ENCODE peak calls at places on chromosomes 16 and 17, in six cellular contexts. N is CD8-positive, alpha-beta T cell; P is dorsolateral prefrontal cortex; C is GM23338; Q is Peyer's patch; A is tibial artery. D is an unnamed sample.
A peak's percentile ranks its signal among the peaks of the same experiment; 100 is the strongest.

GRCh38 chr17:20925091-20925490 is 117.7 kb downstream of the USP22 start:
- DNase-seq in N (no peak), P (no peak), C (no peak), Q (no peak), A (no peak), D (no peak)

GRCh38 chr17:78645421-78646295 is 68.5 kb upstream of the DNAH17 start:
- DNase-seq in N (no peak), P (peak; percentile 41), C (peak; percentile 20), Q (peak; percentile 83), A (peak; percentile 78), D (peak; percentile 54)

GRCh38 chr16:57592591-57593003 is 35.8 kb upstream of the ADGRG1 start:
- DNase-seq in N (peak; percentile 57), P (no peak), C (no peak), Q (peak; percentile 50), A (no peak), D (peak; percentile 77)

GRCh38 chr17:68433911-68434503 is 23.3 kb downstream of the WIPI1 start:
- DNase-seq in N (no peak), P (peak; percentile 53), C (no peak), Q (no peak), A (no peak), D (no peak)

GRCh38 chr16:27867122-27868110 is 196.1 kb downstream of the GSG1L start:
- DNase-seq in N (no peak), P (peak; percentile 53), C (peak; percentile 92), Q (peak; percentile 17), A (peak; percentile 23), D (peak; percentile 45)

GRCh38 chr16:56774009-56774408 is 44.1 kb downstream of the NUP93 start:
- DNase-seq in N (no peak), P (no peak), C (no peak), Q (no peak), A (no peak), D (no peak)

GRCh38 chr17:76868669-76869208 is 535 bp downstream of the MGAT5B start:
- DNase-seq in N (no peak), P (no peak), C (peak; percentile 50), Q (no peak), A (no peak), D (no peak)

GRCh38 chr17:7132511-7133094 is 18.0 kb upstream of the ASGR2 start:
- DNase-seq in N (peak; percentile 28), P (no peak), C (peak; percentile 96), Q (peak; percentile 49), A (no peak), D (peak; percentile 75)

GRCh38 chr17:79732804-79733691 is 2.3 kb downstream of the ENPP7 start:
- DNase-seq in N (no peak), P (no peak), C (no peak), Q (no peak), A (no peak), D (no peak)

GRCh38 chr17:76142044-76143041 is 1.3 kb upstream of the FOXJ1 start:
- DNase-seq in N (no peak), P (no peak), C (peak; percentile 40), Q (no peak), A (no peak), D (no peak)

GRCh38 chr17:3794890-3795757 is 5.9 kb downstream of the ITGAE start:
- DNase-seq in N (peak; percentile 37), P (no peak), C (no peak), Q (peak; percentile 44), A (no peak), D (peak; percentile 31)

GRCh38 chr17:61159415-61159814 is 240.2 kb upstream of the TBX2 start:
- DNase-seq in N (no peak), P (no peak), C (peak; percentile 38), Q (no peak), A (no peak), D (no peak)

GRCh38 chr17:385195-385835 is 32.7 kb upstream of the RPH3AL start:
- DNase-seq in N (no peak), P (no peak), C (peak; percentile 66), Q (no peak), A (peak; percentile 24), D (no peak)

GRCh38 chr16:53785044-53785443 is 81.1 kb downstream of the FTO start:
- DNase-seq in N (no peak), P (no peak), C (no peak), Q (no peak), A (no peak), D (no peak)

GRCh38 chr17:80191192-80191591 is 21.4 kb downstream of the CARD14 start:
- DNase-seq in N (no peak), P (no peak), C (peak; percentile 75), Q (no peak), A (no peak), D (no peak)

GRCh38 chr16:23388786-23389185 is 64.2 kb downstream of the COG7 start:
- DNase-seq in N (no peak), P (no peak), C (no peak), Q (no peak), A (no peak), D (no peak)

GRCh38 chr16:23394141-23394540 is 58.8 kb downstream of the COG7 start:
- DNase-seq in N (no peak), P (no peak), C (no peak), Q (no peak), A (no peak), D (no peak)

GRCh38 chr16:23391381-23392222 is 61.4 kb downstream of the COG7 start:
- DNase-seq in N (no peak), P (peak; percentile 21), C (no peak), Q (no peak), A (no peak), D (no peak)

GRCh38 chr16:23389201-23389600 is 63.8 kb downstream of the COG7 start:
- DNase-seq in N (no peak), P (no peak), C (no peak), Q (no peak), A (no peak), D (no peak)

DNA sequence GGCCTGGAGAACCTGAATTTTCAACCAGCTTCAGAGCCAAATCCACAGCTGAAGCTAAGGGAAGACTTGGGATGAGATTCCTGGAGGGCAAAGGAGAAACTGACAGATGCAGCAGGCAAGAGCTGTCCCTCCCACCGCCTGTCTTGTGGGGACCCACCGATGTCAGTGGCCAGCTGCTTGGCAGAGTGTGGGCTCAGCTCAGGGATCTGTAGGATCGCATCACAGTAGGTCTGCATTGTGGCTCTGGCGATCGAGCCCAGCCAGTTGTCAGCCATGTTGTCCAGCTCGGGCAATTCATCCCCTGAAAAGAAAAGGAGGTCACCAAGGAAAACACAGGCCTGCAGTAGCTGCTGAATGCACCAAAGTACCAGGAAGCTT is 60.8 kb downstream of the COG7 start:
- DNase-seq in N (no peak), P (peak; percentile 10), C (no peak), Q (no peak), A (no peak), D (no peak)
- H3K27ac ChIP-seq in N (no peak overlapping the region), P (no peak overlapping the region), C (no peak overlapping the region), Q (no peak overlapping the region), A (no peak overlapping the region), D (no peak overlapping the region)

GRCh38 chr17:17819111-17819510 is 17.7 kb downstream of the SREBF1 start:
- DNase-seq in N (no peak), P (no peak), C (no peak), Q (no peak), A (no peak), D (no peak)
- H3K27ac ChIP-seq in N (no peak overlapping the region), P (peak overlapping the region; percentile 12), C (peak overlapping the region; percentile 50), Q (no peak overlapping the region), A (no peak overlapping the region), D (no peak overlapping the region)

DNA sequence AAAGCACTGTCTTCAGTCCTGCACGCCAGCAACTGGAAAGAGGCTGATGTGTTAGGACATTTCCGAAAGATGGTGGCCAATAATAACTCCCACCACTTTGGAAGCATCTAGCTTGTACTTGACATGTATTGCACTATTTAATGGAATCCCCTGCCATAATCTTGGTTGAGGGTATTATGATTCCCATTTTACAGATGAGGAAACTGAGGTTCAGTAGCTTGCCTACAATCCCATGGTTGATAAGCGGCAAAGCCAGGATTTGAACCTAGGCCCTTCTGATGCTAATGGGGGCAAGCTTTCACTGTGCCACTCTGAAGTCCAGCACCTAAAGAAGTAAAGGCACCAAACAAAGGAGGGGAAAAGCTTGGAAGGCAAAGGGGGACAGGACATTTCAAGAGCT is 8.0 kb downstream of the CACNG5 start:
- DNase-seq in N (no peak), P (no peak), C (no peak), Q (no peak), A (no peak), D (no peak)
- H3K27ac ChIP-seq in N (no peak overlapping the region), P (no peak overlapping the region), C (no peak overlapping the region), Q (no peak overlapping the region), A (no peak overlapping the region), D (no peak overlapping the region)

GRCh38 chr17:72125226-72125651 is 4.4 kb downstream of the SOX9 start:
- DNase-seq in N (no peak), P (no peak), C (no peak), Q (no peak), A (no peak), D (no peak)
- H3K27ac ChIP-seq in N (no peak overlapping the region), P (peak overlapping the region; percentile 58), C (no peak overlapping the region), Q (no peak overlapping the region), A (no peak overlapping the region), D (no peak overlapping the region)

DNA sequence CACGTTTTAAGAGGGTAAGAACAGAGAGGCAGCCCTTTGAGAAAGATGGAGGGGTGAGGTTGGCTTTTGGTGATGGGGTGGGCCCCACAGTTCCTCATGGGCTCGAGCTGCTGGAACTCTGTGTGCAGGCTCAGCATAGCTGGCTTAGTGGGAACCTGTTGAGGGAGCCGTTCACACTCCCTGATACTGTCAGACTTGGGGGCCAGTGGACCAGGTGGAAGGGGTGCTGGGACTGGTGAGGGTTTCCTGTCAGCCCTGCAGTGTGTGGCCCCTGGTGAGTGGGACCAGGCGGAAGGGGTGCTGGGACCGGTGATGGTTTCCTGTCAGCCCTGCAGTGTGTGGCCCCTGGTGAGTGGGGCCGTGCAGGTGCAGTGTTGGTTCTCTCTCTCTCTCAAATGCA is 45.1 kb upstream of the ZNF750 start:
- DNase-seq in N (no peak), P (no peak), C (no peak), Q (peak; percentile 74), A (no peak), D (peak; percentile 26)
- H3K27ac ChIP-seq in N (peak overlapping the region; percentile 41), P (no peak overlapping the region), C (no peak overlapping the region), Q (peak overlapping the region; percentile 28), A (no peak overlapping the region), D (peak overlapping the region; percentile 33)

D was measured in CD4-positive, alpha-beta memory T cell.